ENCODE peak calls at places on chromosomes 11 and 22, in seven cellular contexts. W, G, V, U, Z, E and I are unnamed samples. For H3K36me3, the result is how much of the 10 kb centered on the place peaks cover.

GRCh38 chr22:45294030-45294429 is 9.3 kb downstream of the UPK3A start:
- DNase-seq in E (no peak), U (no peak), G (no peak), W (no peak), Z (no peak), V (no peak), I (no peak)

GRCh38 chr11:62433553-62434301 is 14.9 kb downstream of the SCGB1A1 start:
- DNase-seq in V (peak), Z (no peak), G (no peak), E (no peak), W (no peak), U (no peak), I (no peak)

GRCh38 chr22:40599731-40600130 is 36.8 kb downstream of the MRTFA start:
- DNase-seq in U (no peak), W (no peak), E (no peak), Z (no peak), V (no peak), G (no peak), I (no peak)

GRCh38 chr22:31346255-31346732 is at the start of gene PATZ1:
- DNase-seq in Z (peak), G (peak), W (peak), U (peak), E (peak), V (peak), I (peak)

GRCh38 chr11:95093548-95093947 is 3.9 kb downstream of the ENDOD1 start:
- DNase-seq in Z (no peak), G (no peak), U (no peak), W (no peak), E (no peak), V (no peak), I (no peak)

GRCh38 chr11:69333906-69334305 is 40.0 kb downstream of the MYEOV start:
- DNase-seq in V (no peak), Z (no peak), G (no peak), W (no peak), U (no peak), E (no peak), I (no peak)

GRCh38 chr11:63769044-63769718 is 606 bp upstream of the ZFTA start:
- DNase-seq in V (no peak), Z (peak), E (no peak), U (no peak), W (peak), G (peak), I (peak)

GRCh38 chr11:74134661-74135515 is 35.9 kb downstream of the C2CD3 start:
- DNase-seq in E (peak), Z (peak), W (no peak), V (no peak), U (peak), G (no peak), I (no peak)

GRCh38 chr11:73142128-73142377 is at the start of gene FCHSD2:
- DNase-seq in V (no peak), Z (no peak), G (no peak), W (no peak), E (no peak), U (no peak), I (no peak)

GRCh38 chr11:72012897-72013721 is 14.4 kb downstream of the IL18BP start:
- DNase-seq in U (peak), G (peak), Z (no peak), V (peak), W (peak), E (peak), I (no peak)

GRCh38 chr11:65781152-65781961 is 581 bp upstream of the AP5B1 start:
- DNase-seq in V (no peak), U (no peak), W (no peak), G (peak), E (no peak), Z (no peak), I (no peak)
- H3K4me3 ChIP-seq in V (peak), U (peak), W (peak), G (peak), E (peak), Z (peak), I (peak)

GRCh38 chr11:131522851-131523250 is 152.4 kb downstream of the NTM start:
- DNase-seq in W (no peak), G (no peak), E (no peak), V (no peak), Z (no peak), U (no peak), I (no peak)
- TF ChIP-seq CTCF in W (no peak), G (no peak), E (no peak), V (no peak), Z (no peak), U (no peak), I (no peak)

GRCh38 chr11:66238786-66239413 is 29.5 kb upstream of the RAB1B start:
- DNase-seq in G (no peak), U (no peak), E (no peak), W (no peak), V (no peak), Z (no peak), I (no peak)
- H3K36me3 ChIP-seq in G (under half), U (half or more), E (under half), W (under half), V (under half), Z (under half), I (under half)

DNA sequence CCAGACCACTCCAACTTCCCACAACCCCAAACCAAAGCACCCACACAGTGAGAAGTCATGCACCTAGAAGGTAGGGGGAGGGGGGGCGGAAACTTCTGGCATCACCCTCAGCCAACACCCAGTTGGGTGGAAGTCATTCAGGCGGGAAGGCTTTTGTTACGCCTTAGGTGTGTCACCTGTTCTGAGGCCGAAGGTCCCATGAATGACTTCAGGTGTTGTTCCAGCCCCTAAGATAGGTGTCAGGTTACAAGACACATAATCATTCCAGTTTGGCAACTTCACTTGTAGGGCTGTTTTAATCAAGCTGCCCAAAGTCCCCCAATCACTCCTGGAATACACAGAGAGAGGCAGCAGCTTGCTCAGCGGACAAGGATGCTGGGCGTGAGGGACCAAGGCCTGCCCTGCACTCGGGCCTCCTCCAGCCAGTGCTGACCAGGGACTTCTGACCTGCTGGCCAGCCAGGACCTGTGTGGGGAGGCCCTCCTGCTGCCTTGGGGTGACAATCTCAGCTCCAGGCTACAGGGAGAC is at the start of gene TMPRSS4:
- DNase-seq in V (no peak), U (no peak), W (no peak), Z (no peak), E (peak), G (no peak), I (no peak)
- H3K4me3 ChIP-seq in V (no peak), U (no peak), W (no peak), Z (no peak), E (no peak), G (no peak), I (no peak)